ENCODE peak calls at places on chromosomes 7 and 10, in eight cellular contexts. V is foreskin fibroblast; B is IMR-90; S is left lung; D is chondrocyte; R is CD8-positive, alpha-beta T cell; P is progenitor cell of endocrine pancreas; I is heart right ventricle. E is an unnamed sample.

GRCh38 chr7:30403477-30403876 is 75.1 kb downstream of the NOD1 start:
- DNase-seq in S (no peak), B (no peak), P (no peak), R (no peak), D (no peak), I (no peak), V (no peak), E (no peak)

GRCh38 chr7:32673275-32673983 is 178.1 kb downstream of the AVL9 start:
- DNase-seq in S (no peak), B (no peak), I (no peak), R (no peak), V (no peak), D (no peak), P (no peak), E (no peak)

GRCh38 chr7:27161214-27161720 is 4.1 kb downstream of the HOXA9 start:
- DNase-seq in P (no peak), S (peak), V (peak), R (no peak), I (no peak), B (no peak), D (peak), E (peak)

GRCh38 chr7:47375590-47375989 is 206.3 kb downstream of the TNS3 start:
- DNase-seq in S (no peak), P (no peak), R (no peak), B (peak), D (no peak), I (no peak), V (peak), E (no peak)

GRCh38 chr7:128931186-128931798 is 6.4 kb upstream of the IRF5 start:
- DNase-seq in D (no peak), V (no peak), S (no peak), P (no peak), I (no peak), R (no peak), B (no peak), E (no peak)

GRCh38 chr10:49235392-49235791 is 47.2 kb upstream of the TMEM273 start:
- DNase-seq in V (no peak), B (no peak), S (no peak), D (no peak), R (no peak), P (no peak), I (no peak), E (no peak)

GRCh38 chr7:20647908-20648776 is 32.7 kb downstream of the ABCB5 start:
- DNase-seq in V (peak), I (no peak), P (no peak), B (no peak), R (no peak), D (no peak), S (no peak), E (no peak)

GRCh38 chr7:40306596-40306995 is 171.8 kb downstream of the SUGCT start:
- DNase-seq in R (no peak), V (peak), D (no peak), I (no peak), S (no peak), B (peak), P (no peak), E (no peak)

GRCh38 chr7:94561841-94562514 is 52.4 kb downstream of the CASD1 start:
- DNase-seq in P (no peak), S (no peak), D (no peak), V (peak), B (peak), I (no peak), R (no peak), E (no peak)

GRCh38 chr10:133537551-133538545 is 10.7 kb downstream of the CYP2E1 start:
- DNase-seq in P (no peak), D (no peak), V (no peak), I (no peak), R (no peak), B (no peak), S (no peak), E (no peak)

GRCh38 chr10:66301078-66301477 is 624.8 kb upstream of the LRRTM3 start:
- DNase-seq in B (no peak), R (no peak), S (no peak), P (no peak), D (no peak), V (no peak), I (no peak), E (no peak)

DNA sequence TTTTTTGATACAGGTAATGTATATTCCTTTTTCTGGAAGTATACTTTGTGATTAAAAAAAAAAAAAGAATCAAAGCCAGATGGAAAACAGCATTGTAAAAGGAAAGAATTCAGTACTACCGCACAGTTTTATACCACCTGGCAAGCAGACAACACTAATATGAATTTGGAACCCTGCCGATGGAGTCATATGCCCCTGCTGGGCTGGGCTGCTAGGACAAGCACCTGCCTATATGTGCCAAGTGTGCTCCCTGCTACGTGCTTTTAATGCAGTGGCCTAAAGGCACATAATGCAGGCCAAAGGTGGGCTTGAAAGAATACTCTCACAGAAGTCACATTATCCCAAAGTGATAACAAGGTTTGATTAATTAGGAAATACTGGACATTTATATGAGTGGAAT is 29.8 kb upstream of the WAC start:
- DNase-seq in S (no peak), B (no peak), I (peak), D (no peak), V (peak), R (no peak), P (no peak), E (no peak)
- TF ChIP-seq CTCF in S (no peak), B (no peak), I (no peak), D (peak), V (no peak), R (no peak), P (peak), E (no peak)

DNA sequence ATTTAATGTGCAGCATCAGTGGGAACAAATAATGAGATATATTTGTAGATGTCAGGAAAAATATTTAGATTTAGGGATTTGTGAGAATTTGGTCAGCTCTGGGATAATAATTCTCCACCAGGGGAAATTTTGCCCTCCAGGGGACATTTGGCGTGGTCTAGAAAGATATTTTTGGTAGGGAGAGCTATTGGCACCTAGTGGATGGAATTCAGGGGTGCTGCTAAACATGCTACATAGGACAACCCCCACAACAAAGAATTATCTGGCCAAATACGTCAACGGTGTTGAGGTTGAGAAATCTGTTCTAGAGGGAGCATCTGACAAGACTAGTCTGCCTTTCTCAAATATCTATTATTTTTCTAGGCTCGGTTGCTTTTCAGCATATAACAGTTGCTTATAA is 2.1 kb downstream of the ADK start:
- DNase-seq in V (peak), R (no peak), D (no peak), P (no peak), B (peak), S (no peak), I (no peak), E (no peak)
- TF ChIP-seq CTCF in V (peak), R (no peak), D (peak), P (peak), B (peak), S (no peak), I (peak), E (no peak)

GRCh38 chr7:149497467-149498261 is at the start of gene ZNF746:
- DNase-seq in V (peak), B (peak), R (peak), I (peak), D (peak), P (peak), S (peak), E (peak)
- TF ChIP-seq CTCF in V (peak), B (peak), R (peak), I (peak), D (peak), P (peak), S (peak), E (peak)

GRCh38 chr7:69896100-69896499 is 297.8 kb downstream of the AUTS2 start:
- DNase-seq in R (no peak), V (no peak), S (no peak), I (no peak), B (no peak), D (no peak), P (no peak), E (no peak)

GRCh38 chr7:69890081-69890369 is 291.8 kb downstream of the AUTS2 start:
- DNase-seq in V (no peak), R (no peak), P (no peak), S (no peak), D (no peak), B (no peak), I (no peak), E (no peak)

GRCh38 chr7:69892790-69893189 is 294.5 kb downstream of the AUTS2 start:
- DNase-seq in R (no peak), V (no peak), D (no peak), S (no peak), I (no peak), B (no peak), P (no peak), E (no peak)

GRCh38 chr7:69898189-69898588 is 299.9 kb downstream of the AUTS2 start:
- DNase-seq in S (no peak), B (no peak), R (no peak), D (no peak), V (no peak), P (no peak), I (no peak), E (no peak)

GRCh38 chr7:69893915-69894314 is 295.6 kb downstream of the AUTS2 start:
- DNase-seq in P (no peak), V (peak), B (no peak), I (no peak), R (no peak), S (no peak), D (no peak), E (no peak)
- TF ChIP-seq CTCF in P (peak), V (peak), B (no peak), I (peak), R (no peak), S (no peak), D (peak), E (peak)

GRCh38 chr10:52570490-52570889 is 202.1 kb downstream of the MBL2 start:
- DNase-seq in D (no peak), I (no peak), R (no peak), V (peak), B (no peak), P (no peak), S (no peak), E (no peak)

GRCh38 chr10:52563361-52563760 is 209.2 kb downstream of the MBL2 start:
- DNase-seq in D (no peak), R (no peak), S (no peak), B (peak), P (no peak), I (no peak), V (peak), E (no peak)

GRCh38 chr10:52567247-52567580 is 205.4 kb downstream of the MBL2 start:
- DNase-seq in S (no peak), V (no peak), B (no peak), P (no peak), I (no peak), D (no peak), R (no peak), E (no peak)

GRCh38 chr10:52568309-52568708 is 204.3 kb downstream of the MBL2 start:
- DNase-seq in V (peak), R (no peak), S (no peak), B (peak), I (no peak), P (no peak), D (no peak), E (no peak)

DNA sequence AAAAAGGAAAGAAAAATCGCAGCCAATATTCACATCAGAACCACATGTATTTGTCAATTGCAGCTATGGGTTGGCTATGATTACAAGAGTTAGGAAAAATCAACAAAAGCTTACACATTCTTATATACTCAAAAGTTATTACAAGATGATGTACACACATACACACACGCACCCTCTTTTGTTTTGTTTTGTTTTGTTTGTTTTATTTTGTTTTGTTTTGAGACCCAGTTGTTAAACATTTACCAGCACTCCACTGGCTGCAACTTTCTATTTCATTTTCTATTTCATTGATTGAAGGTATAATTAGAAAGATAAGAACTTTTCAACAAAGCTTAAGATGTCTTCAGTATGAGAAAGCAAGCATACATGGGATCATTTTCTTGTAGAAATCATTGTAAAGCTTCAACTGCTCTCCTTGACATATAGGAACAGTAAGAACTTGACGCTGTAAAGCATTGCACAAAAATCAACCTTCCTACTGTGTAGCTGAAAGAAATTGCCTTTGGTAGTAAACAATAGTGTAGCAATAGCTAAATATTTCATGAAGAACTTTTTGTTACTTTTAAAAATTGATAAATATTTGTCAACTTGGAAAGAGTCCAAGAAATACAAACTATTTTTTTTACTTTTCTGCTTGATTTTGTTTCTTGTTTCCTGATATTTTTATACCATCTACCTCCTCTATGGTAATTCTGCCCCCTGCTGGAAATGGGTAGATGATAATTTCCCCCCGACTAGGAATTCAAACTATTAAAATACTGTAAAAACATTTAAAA is 205.9 kb downstream of the MBL2 start:
- DNase-seq in V (peak), D (no peak), S (no peak), P (no peak), R (no peak), I (no peak), B (peak), E (no peak)
- TF ChIP-seq CTCF in V (peak), D (peak), S (no peak), P (peak), R (no peak), I (peak), B (peak), E (peak)

GRCh38 chr7:151034312-151035023 is 6.2 kb downstream of the ABCB8 start:
- DNase-seq in I (no peak), D (no peak), V (no peak), B (no peak), R (no peak), P (no peak), S (no peak), E (no peak)

GRCh38 chr7:151031011-151031410 is 2.8 kb downstream of the ABCB8 start:
- DNase-seq in S (no peak), B (no peak), D (no peak), V (no peak), R (no peak), I (no peak), P (no peak), E (no peak)

GRCh38 chr7:151035024-151035717 is 6.9 kb downstream of the ABCB8 start:
- DNase-seq in D (no peak), S (no peak), R (no peak), B (no peak), P (no peak), I (no peak), V (no peak), E (no peak)

GRCh38 chr7:151033864-151034249 is 5.6 kb downstream of the ABCB8 start:
- DNase-seq in R (no peak), D (no peak), S (no peak), I (no peak), B (no peak), P (no peak), V (no peak), E (no peak)

DNA sequence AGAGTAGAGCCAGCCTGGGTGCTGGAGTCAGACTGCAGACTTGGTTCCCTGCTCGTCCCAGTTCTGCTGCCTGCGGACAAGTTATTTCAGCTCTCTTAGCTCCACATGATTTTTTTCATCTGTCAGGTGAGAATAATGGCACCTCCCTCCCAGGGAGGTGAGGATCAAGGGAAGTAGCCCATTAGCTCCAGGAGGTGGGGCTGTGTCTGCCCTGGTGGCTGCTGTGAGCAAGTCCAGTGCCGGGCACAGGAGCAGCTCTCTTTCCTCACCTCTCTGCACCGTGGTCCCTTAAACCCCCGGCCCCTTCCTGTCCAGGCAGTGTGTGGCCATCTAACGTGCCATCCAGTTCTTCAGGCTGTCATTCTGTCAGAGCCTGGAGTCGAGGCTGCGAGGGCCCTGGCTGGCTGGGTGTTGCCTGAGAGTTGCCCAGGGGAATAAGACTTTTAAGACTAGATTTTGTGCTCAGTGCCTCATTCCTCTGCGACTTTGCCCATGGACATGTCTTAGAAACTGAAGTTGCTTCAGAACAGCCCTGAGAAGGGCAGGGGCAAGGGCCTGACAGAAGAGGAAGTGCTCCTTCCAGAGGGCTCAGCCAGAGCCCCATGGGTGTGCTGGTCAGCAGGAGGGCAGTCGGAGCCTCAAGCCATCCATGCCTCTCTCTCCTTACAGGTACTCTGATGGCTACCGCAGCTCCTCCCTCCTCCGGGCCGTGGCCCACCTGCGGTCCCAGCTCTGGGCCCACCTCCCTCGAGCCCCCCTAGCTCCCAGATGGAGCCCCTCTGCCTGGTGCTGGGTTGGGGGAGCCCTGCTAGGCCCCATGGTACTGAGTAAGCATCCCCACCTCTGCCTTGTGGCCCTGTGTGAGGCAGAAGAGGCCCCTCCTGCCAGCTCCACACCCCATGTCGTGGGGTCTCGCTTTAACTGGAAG is 5.0 kb downstream of the ABCB8 start:
- DNase-seq in S (no peak), R (no peak), D (no peak), I (no peak), P (no peak), B (no peak), V (no peak), E (no peak)
- TF ChIP-seq CTCF in S (no peak), R (no peak), D (no peak), I (no peak), P (no peak), B (peak), V (no peak), E (no peak)

GRCh38 chr7:1930381-1931065 is 260.4 kb downstream of the ELFN1 start:
- DNase-seq in S (no peak), I (no peak), P (no peak), V (no peak), D (no peak), B (no peak), R (no peak), E (no peak)

GRCh38 chr7:1934017-1934416 is 263.9 kb downstream of the ELFN1 start:
- DNase-seq in D (no peak), I (peak), R (no peak), B (no peak), V (no peak), P (no peak), S (no peak), E (no peak)

GRCh38 chr7:1933066-1933835 is 263.2 kb downstream of the ELFN1 start:
- DNase-seq in R (no peak), I (no peak), V (no peak), B (no peak), D (no peak), S (no peak), P (no peak), E (no peak)

GRCh38 chr7:1931951-1932270 is 261.8 kb downstream of the ELFN1 start:
- DNase-seq in S (no peak), B (no peak), P (no peak), R (no peak), I (no peak), V (no peak), D (no peak), E (no peak)

DNA sequence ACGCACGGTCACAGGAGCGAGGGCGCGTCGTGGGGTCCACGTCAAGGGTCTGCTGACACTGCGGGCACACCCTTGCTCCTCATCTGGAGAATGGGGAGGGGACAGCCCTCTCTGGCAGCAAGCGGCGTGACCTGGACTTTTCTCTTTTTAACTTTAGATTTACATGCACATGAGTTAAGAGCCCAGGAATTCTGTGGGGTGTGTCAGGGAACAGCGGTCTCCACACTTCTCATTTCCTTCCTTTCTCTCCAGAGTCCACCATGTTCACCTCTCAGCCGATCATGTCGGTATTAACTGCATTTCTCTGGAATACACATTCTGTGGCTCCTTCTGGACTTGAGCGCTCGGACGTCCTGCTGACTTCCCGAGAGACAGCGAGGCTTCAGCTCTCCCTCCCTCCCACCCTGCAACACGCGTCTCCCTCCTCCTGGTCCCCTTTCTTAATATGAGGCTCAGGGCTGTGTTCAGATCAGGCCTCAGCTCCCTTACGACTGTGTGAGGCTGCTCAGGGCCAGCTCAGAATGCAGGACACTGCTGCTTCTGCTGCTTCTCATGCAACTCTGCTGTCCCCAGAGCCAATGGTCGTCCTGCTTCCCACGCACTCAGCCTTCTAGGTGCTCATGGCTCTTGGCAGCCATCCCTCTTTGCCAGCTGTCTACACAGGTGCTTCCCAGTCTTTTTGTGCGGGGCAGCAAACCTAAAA is 261.3 kb downstream of the ELFN1 start:
- DNase-seq in R (no peak), S (no peak), D (no peak), P (no peak), B (peak), I (no peak), V (peak), E (no peak)
- TF ChIP-seq CTCF in R (no peak), S (no peak), D (no peak), P (no peak), B (no peak), I (no peak), V (no peak), E (no peak)

GRCh38 chr10:19488592-19489280 is 327.5 kb upstream of the PLXDC2 start:
- DNase-seq in P (peak), V (peak), I (peak), R (no peak), D (peak), B (no peak), S (peak), E (peak)
- TF ChIP-seq CTCF in P (peak), V (no peak), I (peak), R (no peak), D (peak), B (no peak), S (no peak), E (no peak)

GRCh38 chr7:8190121-8190895 is 71.7 kb downstream of the ICA1 start:
- DNase-seq in B (peak), I (no peak), R (peak), D (no peak), V (peak), P (no peak), S (no peak), E (peak)
- TF ChIP-seq CTCF in B (peak), I (peak), R (peak), D (peak), V (peak), P (peak), S (peak), E (peak)

E was measured in right lobe of liver.